ENCODE peak calls at places on chromosomes 1 and 21, in five cellular contexts. R is cardiac muscle cell; Z is T-helper 2 cell treated with Interferon-gamma antibody and Interleukin-4, amounts not matched to agents 5 μg/mL and 100 μg/mL, for 36 hours; L is mucosa of gallbladder; V is activated T-cell treated with anti-CD3 and anti-CD28 coated beads for 1 hour. H is an unnamed sample.

GRCh38 chr1:9291914-9292360 is 757 bp upstream of the SPSB1 start:
- DNase-seq in R (no peak), Z (no peak), L (no peak), V (no peak), H (peak)

GRCh38 chr1:218242171-218242570 is 42.9 kb upstream of the RRP15 start:
- DNase-seq in R (no peak), Z (no peak), L (no peak), V (no peak), H (no peak)

GRCh38 chr1:88983791-88984552 is 8.5 kb downstream of the KYAT3 start:
- DNase-seq in R (peak), Z (no peak), L (no peak), V (no peak), H (peak)

GRCh38 chr1:237736372-237737029 is 154.2 kb downstream of the ZP4 start:
- DNase-seq in R (peak), Z (peak), L (no peak), V (no peak), H (no peak)

GRCh38 chr1:165162671-165163241 is 193.8 kb downstream of the LMX1A start:
- DNase-seq in R (peak), Z (no peak), L (no peak), V (no peak), H (no peak)

GRCh38 chr1:112508242-112509004 is at the start of gene WNT2B:
- DNase-seq in R (peak), Z (peak), L (no peak), V (peak), H (no peak)

GRCh38 chr1:29599071-29599470 is 362.7 kb downstream of the PTPRU start:
- DNase-seq in R (no peak), Z (no peak), L (peak), V (no peak), H (no peak)

GRCh38 chr21:45032977-45033705 is 41.2 kb upstream of the ADARB1 start:
- DNase-seq in R (no peak), Z (no peak), L (no peak), V (no peak), H (no peak)

GRCh38 chr1:43442756-43443155 is 11.0 kb downstream of the HYI start:
- DNase-seq in R (no peak), Z (no peak), L (no peak), V (no peak), H (no peak)

GRCh38 chr1:64093941-64094340 is 109.5 kb upstream of the UBE2U start:
- DNase-seq in R (no peak), Z (no peak), L (no peak), V (no peak), H (peak)